ENCODE peak calls at places on chromosome 15, in nine cellular contexts. W is heart left ventricle, N is ovary, L is uterus, D is suprapubic skin, E is thyroid gland, Z is A549, V is adrenal gland, O is K562. R is an unnamed sample.

GRCh38 chr15:83378921-83379561 is 68.1 kb upstream of the SH3GL3 start:
- DNase-seq in W (no peak), N (no peak), L (no peak), D (peak), E (peak), Z (no peak), V (no peak), O (no peak), R (no peak)

GRCh38 chr15:28942046-28942445 is 56.3 kb downstream of the APBA2 start:
- DNase-seq in W (no peak), N (peak), L (no peak), D (peak), E (no peak), Z (no peak), V (no peak), O (no peak), R (peak)

GRCh38 chr15:86935841-86936240 is 856.2 kb downstream of the AGBL1 start:
- DNase-seq in W (no peak), N (no peak), L (no peak), D (no peak), E (no peak), Z (no peak), V (no peak), O (no peak), R (no peak)

GRCh38 chr15:66101715-66102395 is 151.7 kb downstream of the MEGF11 start:
- DNase-seq in W (no peak), N (no peak), L (no peak), D (no peak), E (no peak), Z (no peak), V (no peak), O (no peak), R (no peak)

GRCh38 chr15:65336767-65337435 is 32.4 kb downstream of the RNU5B-1 start:
- DNase-seq in W (no peak), N (no peak), L (no peak), D (no peak), E (no peak), Z (no peak), V (no peak), O (no peak), R (no peak)

GRCh38 chr15:55358471-55358870 is 39.4 kb downstream of the PIGB start:
- DNase-seq in W (no peak), N (no peak), L (no peak), D (no peak), E (no peak), Z (no peak), V (no peak), O (no peak), R (no peak)

GRCh38 chr15:98586066-98586465 is 62.3 kb upstream of the IGF1R start:
- DNase-seq in W (no peak), N (no peak), L (no peak), D (no peak), E (no peak), Z (no peak), V (no peak), O (no peak), R (no peak)

GRCh38 chr15:99454941-99455795 is 110.6 kb upstream of the MEF2A start:
- DNase-seq in W (peak), N (peak), L (peak), D (no peak), E (peak), Z (no peak), V (peak), O (peak), R (peak)

GRCh38 chr15:92938387-92938786 is 38.3 kb downstream of the CHD2 start:
- DNase-seq in W (no peak), N (no peak), L (no peak), D (no peak), E (no peak), Z (no peak), V (no peak), O (no peak), R (no peak)

GRCh38 chr15:55768670-55769185 is 25.8 kb upstream of the PRTG start:
- DNase-seq in W (no peak), N (no peak), L (no peak), D (no peak), E (no peak), Z (no peak), V (no peak), O (no peak), R (no peak)

GRCh38 chr15:76258460-76258859 is 52.8 kb downstream of the ETFA start:
- DNase-seq in W (no peak), N (no peak), L (no peak), D (no peak), E (no peak), Z (no peak), V (no peak), O (no peak), R (no peak)

DNA sequence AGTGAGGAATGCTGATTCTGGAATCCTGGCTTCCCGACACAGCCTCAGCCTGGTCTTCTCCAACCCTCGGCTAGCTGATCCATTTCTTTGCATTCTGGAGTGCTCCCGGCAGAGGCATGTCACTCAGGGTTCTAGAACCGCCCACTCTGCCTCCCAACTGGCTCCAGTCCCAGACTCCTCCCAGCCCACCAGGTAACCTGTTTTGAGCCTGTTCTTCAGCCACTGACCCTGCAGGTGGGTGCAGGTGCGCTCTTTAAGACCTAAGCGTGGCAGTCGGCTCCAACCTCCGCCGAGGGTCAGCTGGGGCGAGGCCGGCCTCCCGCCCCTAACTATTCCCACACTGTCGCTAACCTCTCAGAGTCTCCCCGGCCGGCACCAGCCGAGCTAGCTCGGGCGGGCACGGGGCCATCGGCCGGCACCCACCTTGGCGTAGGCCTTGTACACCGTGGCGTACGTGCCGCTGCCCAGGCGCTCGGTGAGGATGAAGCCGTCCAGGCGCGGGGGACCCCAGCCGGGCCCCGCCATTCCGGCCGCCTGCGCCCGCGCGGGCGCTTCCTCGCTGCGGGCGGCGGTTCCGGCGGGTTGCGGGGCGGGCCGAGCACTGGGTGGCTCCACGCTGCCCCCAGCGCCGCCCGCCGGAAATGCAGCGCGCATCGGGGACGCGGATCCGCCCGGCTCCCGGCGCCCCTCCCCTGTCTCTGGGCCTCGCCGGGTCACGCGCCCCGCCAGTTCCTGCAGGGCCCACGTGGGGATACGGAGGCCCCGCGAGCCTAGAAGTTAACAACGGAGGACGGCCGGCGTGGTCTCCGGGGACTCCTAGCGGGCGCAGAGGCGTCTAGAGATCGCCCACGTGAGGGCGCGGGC is at the start of gene ULK3:
- DNase-seq in W (peak), N (peak), L (peak), D (peak), E (peak), Z (peak), V (peak), O (peak), R (peak)
- TF ChIP-seq POLR2A in W (no peak), N (peak), L (no peak), D (peak), E (peak), Z (peak), V (peak), O (peak), R (no peak)

GRCh38 chr15:50450678-50451077 is 26.5 kb downstream of the USP8 start:
- DNase-seq in W (no peak), N (no peak), L (no peak), D (no peak), E (no peak), Z (no peak), V (no peak), O (no peak), R (no peak)
- TF ChIP-seq POLR2A in W (no peak), N (no peak), L (no peak), D (no peak), E (no peak), Z (no peak), V (no peak), O (no peak), R (no peak)

DNA sequence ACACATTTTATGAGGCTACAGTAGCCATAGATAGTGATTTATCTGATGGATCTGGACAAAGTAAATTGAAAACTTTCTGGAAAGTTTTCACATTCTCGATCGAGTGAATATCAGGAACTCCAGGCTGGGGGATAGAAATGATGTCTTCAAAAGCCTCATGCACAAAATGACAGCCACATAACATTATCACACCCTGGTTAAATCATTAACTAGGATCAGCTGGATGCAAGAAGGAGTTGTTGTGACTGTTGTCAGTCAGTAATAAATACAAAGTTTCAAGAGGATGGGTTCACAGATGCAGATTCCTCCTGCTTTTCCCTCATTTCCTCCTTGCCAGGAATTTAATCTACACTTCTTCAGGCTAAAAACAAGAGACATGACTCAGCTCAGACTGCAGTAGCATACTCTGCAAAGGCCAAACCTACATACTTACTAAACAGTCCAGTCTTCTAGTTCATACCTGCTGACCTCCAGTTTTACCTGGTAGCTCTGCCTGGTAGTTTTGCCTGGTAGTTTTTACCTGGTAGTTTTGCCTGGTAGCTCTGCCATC is 40.9 kb downstream of the C2CD4A start:
- DNase-seq in W (no peak), N (no peak), L (no peak), D (no peak), E (no peak), Z (no peak), V (no peak), O (no peak), R (no peak)
- TF ChIP-seq POLR2A in W (no peak), N (no peak), L (no peak), D (no peak), E (no peak), Z (no peak), V (no peak), O (no peak), R (no peak)

GRCh38 chr15:74540761-74541493 is at the start of gene ARID3B:
- DNase-seq in W (peak), N (peak), L (peak), D (peak), E (peak), Z (peak), V (peak), O (peak), R (peak)
- TF ChIP-seq POLR2A in W (no peak), N (no peak), L (no peak), D (no peak), E (no peak), Z (peak), V (peak), O (peak), R (no peak)

GRCh38 chr15:60804551-60804950 is 325.6 kb upstream of the ICE2 start:
- DNase-seq in W (no peak), N (no peak), L (no peak), D (no peak), E (no peak), Z (no peak), V (no peak), O (no peak), R (no peak)
- TF ChIP-seq POLR2A in W (no peak), N (no peak), L (no peak), D (no peak), E (no peak), Z (no peak), V (no peak), O (no peak), R (no peak)

GRCh38 chr15:32922541-32922940 is 204.7 kb downstream of the GREM1 start:
- DNase-seq in W (no peak), N (no peak), L (no peak), D (no peak), E (no peak), Z (no peak), V (no peak), O (no peak), R (no peak)

GRCh38 chr15:32918481-32919026 is 200.8 kb downstream of the GREM1 start:
- DNase-seq in W (no peak), N (no peak), L (no peak), D (no peak), E (no peak), Z (no peak), V (no peak), O (no peak), R (no peak)

GRCh38 chr15:32923176-32923575 is 205.4 kb downstream of the GREM1 start:
- DNase-seq in W (no peak), N (no peak), L (no peak), D (no peak), E (no peak), Z (no peak), V (no peak), O (no peak), R (no peak)

GRCh38 chr15:32919749-32920414 is 202.1 kb downstream of the GREM1 start:
- DNase-seq in W (no peak), N (no peak), L (no peak), D (no peak), E (no peak), Z (no peak), V (no peak), O (no peak), R (no peak)
- TF ChIP-seq POLR2A in W (no peak), N (no peak), L (no peak), D (no peak), E (no peak), Z (no peak), V (no peak), O (no peak), R (no peak)

DNA sequence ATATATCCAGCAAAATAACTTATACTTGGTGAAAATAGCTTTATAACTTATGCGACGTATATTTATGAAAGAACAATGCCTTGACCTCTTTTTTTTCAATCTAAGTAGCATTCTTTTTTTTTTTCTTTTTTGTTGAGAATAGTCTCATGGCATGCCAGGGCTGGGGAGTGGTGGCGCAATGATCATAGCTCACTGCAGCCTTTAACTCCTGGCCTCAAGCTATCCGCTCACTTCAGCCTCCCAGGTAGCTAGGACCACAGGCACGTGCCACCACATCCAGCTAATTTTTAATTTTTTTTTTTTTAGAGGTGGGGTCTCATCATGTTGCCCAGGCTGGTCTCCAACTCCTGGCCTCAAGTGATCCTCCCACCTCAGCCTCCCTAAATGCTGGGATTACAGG is 43.5 kb downstream of the RAB8B start:
- DNase-seq in W (no peak), N (no peak), L (no peak), D (no peak), E (no peak), Z (no peak), V (peak), O (no peak), R (no peak)
- TF ChIP-seq POLR2A in W (no peak), N (no peak), L (no peak), D (no peak), E (no peak), Z (no peak), V (no peak), O (no peak), R (no peak)

DNA sequence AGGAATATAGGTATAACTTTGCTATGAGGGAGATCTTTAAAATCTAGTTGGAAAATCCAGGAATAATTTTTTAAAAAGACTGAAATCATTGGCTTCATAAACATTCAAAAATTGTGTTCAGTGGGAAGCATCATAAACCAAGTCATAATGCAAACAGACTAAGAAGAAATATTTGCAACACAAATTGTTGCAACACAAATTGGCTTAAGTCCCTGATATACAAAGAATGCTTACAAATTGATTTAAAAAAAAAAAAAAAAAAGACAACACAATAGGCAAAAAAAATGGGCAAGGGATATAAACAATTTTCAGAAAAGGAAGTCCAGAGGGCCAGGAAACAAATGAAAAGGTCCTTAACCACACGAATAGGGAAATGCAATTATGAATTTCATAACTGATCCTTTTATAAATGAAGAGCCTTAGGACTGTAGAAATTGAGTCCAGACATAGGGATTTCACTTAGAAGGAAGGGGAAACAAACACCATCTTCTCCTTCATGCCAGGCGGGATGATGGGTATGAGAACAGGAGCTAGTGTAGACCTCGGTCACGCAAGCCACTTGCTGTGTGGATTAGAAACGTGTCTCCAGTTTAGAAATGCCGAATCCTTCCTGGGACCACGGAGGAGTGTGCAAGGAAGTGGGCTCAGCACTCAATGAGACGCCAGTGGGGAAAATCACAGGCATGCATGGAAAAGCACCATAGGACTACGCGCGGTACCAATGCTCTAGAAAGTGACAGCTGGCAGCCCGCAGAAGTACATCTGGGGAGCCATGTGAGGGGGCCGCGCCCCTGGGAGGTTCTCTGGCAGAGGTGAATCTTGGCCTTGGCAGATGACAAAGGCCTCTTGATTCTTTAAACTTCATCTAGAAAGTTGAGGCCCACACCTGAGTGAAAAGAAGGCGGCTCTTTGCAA is 99.0 kb downstream of the LRRK1 start:
- DNase-seq in W (no peak), N (no peak), L (peak), D (peak), E (no peak), Z (no peak), V (no peak), O (no peak), R (no peak)
- TF ChIP-seq POLR2A in W (no peak), N (no peak), L (no peak), D (no peak), E (no peak), Z (no peak), V (no peak), O (no peak), R (no peak)

GRCh38 chr15:68818671-68819450 is 1.8 kb downstream of the ANP32A start:
- DNase-seq in W (peak), N (peak), L (peak), D (no peak), E (peak), Z (peak), V (peak), O (peak), R (peak)
- TF ChIP-seq POLR2A in W (no peak), N (no peak), L (no peak), D (peak), E (no peak), Z (peak), V (peak), O (peak), R (no peak)